ENCODE peak calls at places on chromosomes 7 and 10, in six cellular contexts. H is HepG2, K is K562, E is GM12891, D is GM12878, V is H1. G is an unnamed sample.

GRCh38 chr7:4202954-4203353 is 479.1 kb upstream of the FOXK1 start:
- DNase-seq in H (no peak), K (no peak), E (no peak), D (no peak), V (no peak), G (no peak)

GRCh38 chr10:71748671-71749191 is 24.6 kb downstream of the VSIR start:
- DNase-seq in H (no peak), K (peak; percentile 55), E (peak; percentile 72), D (peak; percentile 58), V (no peak), G (peak; percentile 64)

GRCh38 chr7:23712368-23713284 is 2.6 kb downstream of the STK31 start:
- DNase-seq in H (peak; percentile 51), K (peak; percentile 62), E (peak; percentile 15), D (peak; percentile 3), V (no peak), G (no peak)

GRCh38 chr7:29005829-29006228 is 47.7 kb upstream of the TRIL start:
- DNase-seq in H (peak; percentile 15), K (no peak), E (no peak), D (no peak), V (no peak), G (no peak)

GRCh38 chr7:148622887-148623585 is 32.5 kb downstream of the C7orf33 start:
- DNase-seq in H (no peak), K (no peak), E (no peak), D (no peak), V (no peak), G (no peak)

GRCh38 chr10:118343549-118343948 is 1.4 kb upstream of the FAM204A start:
- DNase-seq in H (no peak), K (no peak), E (no peak), D (no peak), V (no peak), G (no peak)

GRCh38 chr10:16049050-16049449 is 188.7 kb upstream of the MINDY3 start:
- DNase-seq in H (no peak), K (peak; percentile 2), E (no peak), D (no peak), V (no peak), G (no peak)

GRCh38 chr10:75231672-75232581 is 3.8 kb downstream of the COMTD1 start:
- DNase-seq in H (no peak), K (peak; percentile 23), E (no peak), D (no peak), V (no peak), G (no peak)

GRCh38 chr10:109963439-109963838 is 40.1 kb upstream of the XPNPEP1 start:
- DNase-seq in H (no peak), K (no peak), E (no peak), D (no peak), V (no peak), G (no peak)

GRCh38 chr10:118484152-118484871 is 111.1 kb downstream of the PRLHR start:
- DNase-seq in H (no peak), K (peak; percentile 31), E (no peak), D (no peak), V (no peak), G (no peak)

GRCh38 chr7:25124485-25125136 is 449 bp downstream of the CYCS start:
- DNase-seq in H (no peak), K (peak; percentile 31), E (no peak), D (no peak), V (no peak), G (no peak)

GRCh38 chr7:95509199-95509598 is 23.5 kb downstream of the ASB4 start:
- DNase-seq in H (peak; percentile 25), K (peak; percentile 11), E (no peak), D (no peak), V (no peak), G (no peak)

DNA sequence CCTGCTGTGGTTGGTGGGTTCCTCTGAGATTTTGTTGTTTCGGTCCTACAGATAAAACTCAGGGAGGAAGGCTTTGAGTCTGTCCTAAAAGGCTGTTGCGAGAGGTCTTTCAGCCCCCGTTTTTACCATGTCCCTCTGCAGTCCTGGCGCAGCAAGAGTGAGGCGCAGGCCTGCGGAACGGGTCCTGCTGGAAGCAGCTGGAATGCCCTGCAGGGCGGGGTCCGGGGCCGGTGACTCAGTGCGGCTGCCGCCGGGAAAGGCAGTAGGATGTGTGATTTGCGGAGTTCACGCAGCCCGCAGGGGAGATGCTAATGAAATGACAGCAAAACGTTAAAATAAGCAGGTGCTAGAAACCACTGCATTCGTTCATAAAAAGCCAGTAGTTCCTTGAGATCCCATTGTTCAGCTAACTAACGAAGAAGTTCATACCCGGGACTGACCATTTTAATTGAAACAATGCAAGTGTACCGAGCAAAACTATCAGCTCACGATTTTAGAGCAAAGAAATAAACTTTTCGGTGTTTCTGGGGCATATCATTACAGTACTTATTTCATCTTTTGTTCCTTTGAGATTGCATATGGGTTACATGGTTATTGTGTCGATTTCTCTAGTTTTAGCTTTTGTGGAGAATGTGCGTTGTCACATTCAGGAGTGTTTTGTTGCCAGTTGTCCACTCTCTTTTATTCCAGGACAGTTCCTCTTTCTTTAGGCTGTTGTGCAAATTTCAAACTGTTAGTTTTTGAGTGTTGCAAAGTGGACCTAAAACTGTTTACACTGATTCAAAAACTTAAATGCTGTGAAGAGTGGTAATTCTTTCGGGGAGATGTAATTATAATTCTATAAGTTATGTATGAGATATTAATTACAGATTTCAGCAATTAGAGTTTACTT is 783 bp downstream of the ANLN start:
- DNase-seq in H (peak; percentile 73), K (peak; percentile 93), E (no peak), D (no peak), V (peak; percentile 31), G (no peak)
- TF ChIP-seq POLR2A in H (no peak), K (peak; percentile 25), E (no peak), D (no peak), V (no peak), G (no peak)

DNA sequence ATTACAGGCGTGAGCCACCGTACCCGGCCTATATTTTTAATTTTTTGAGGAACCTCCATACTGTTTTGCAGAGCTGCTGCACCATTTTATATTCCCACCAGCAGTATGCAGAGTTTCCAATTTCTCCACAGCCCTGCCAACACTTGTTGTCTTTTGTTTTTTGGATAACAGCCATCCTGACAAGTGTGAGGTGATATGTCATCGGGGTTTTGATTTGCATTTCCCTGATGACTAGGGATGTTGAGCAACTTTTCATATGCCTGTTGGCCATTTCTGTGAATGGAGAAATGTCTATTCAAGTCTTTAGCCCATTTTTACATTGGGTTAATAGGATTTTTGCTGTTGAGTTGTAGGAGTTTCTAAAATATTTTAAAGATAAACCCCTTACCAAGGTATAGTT is 22.2 kb downstream of the ENTPD7 start:
- DNase-seq in H (no peak), K (no peak), E (no peak), D (no peak), V (no peak), G (no peak)
- TF ChIP-seq TAF1 in H (no peak), K (no peak), E (no peak), D (no peak), V (no peak), G (no peak)

GRCh38 chr10:83886871-83887270 is 252.4 kb upstream of the GHITM start:
- DNase-seq in H (no peak), K (no peak), E (no peak), D (no peak), V (no peak), G (no peak)

GRCh38 chr10:83880252-83880791 is 259.0 kb upstream of the GHITM start:
- DNase-seq in H (no peak), K (no peak), E (no peak), D (no peak), V (no peak), G (no peak)

GRCh38 chr10:83881647-83882046 is 257.7 kb upstream of the GHITM start:
- DNase-seq in H (no peak), K (no peak), E (no peak), D (no peak), V (no peak), G (no peak)
- TF ChIP-seq POLR2AphosphoS5 in H (no peak), K (no peak), E (no peak), D (no peak), V (no peak), G (no peak)

DNA sequence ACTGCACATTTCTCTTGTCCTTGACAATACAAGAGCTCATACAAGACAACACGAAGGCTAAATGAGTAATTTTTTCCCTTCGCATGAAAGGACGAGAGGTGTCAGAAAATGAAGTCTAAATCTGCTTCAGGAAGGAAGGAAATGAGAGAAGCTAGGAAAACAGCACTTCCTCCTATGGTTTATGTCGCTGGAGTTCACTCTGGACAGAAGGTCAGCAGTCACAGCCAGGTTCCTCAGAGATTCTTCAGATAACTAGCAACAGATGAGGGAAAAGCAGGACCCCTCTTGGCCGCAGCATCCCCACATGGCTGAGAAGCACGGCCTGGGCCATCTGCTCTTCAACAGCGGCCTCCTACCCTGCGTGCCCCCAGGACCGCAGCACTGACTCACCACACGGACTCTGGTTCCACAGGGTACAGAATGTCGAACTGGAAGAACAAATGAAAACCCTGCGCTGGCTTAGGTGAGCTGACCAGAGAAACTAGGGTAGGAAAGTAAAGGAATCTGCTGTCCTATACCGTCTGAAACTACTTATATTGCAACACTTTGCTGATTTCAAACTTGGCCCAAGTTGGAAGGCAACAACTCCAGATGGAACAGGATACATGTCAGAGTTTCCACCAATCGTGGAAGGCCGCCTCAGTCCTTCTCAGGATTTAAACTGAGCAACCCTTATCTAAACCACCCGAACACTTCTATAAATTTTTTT is 26.3 kb downstream of the DNMBP start:
- DNase-seq in H (peak; percentile 38), K (peak; percentile 47), E (no peak), D (peak; percentile 48), V (no peak), G (no peak)
- TF ChIP-seq POLR2A in H (no peak), K (no peak), E (peak; percentile 43), D (peak; percentile 25), V (no peak), G (no peak)

GRCh38 chr7:99194301-99194700 is 13.6 kb downstream of the KPNA7 start:
- DNase-seq in H (no peak), K (no peak), E (no peak), D (no peak), V (no peak), G (no peak)

GRCh38 chr7:99195867-99196266 is 12.0 kb downstream of the KPNA7 start:
- DNase-seq in H (no peak), K (no peak), E (no peak), D (no peak), V (no peak), G (no peak)

GRCh38 chr7:99196536-99197288 is 11.2 kb downstream of the KPNA7 start:
- DNase-seq in H (no peak), K (no peak), E (no peak), D (no peak), V (no peak), G (no peak)

GRCh38 chr7:99191869-99192596 is 15.9 kb downstream of the KPNA7 start:
- DNase-seq in H (no peak), K (no peak), E (no peak), D (no peak), V (no peak), G (no peak)

DNA sequence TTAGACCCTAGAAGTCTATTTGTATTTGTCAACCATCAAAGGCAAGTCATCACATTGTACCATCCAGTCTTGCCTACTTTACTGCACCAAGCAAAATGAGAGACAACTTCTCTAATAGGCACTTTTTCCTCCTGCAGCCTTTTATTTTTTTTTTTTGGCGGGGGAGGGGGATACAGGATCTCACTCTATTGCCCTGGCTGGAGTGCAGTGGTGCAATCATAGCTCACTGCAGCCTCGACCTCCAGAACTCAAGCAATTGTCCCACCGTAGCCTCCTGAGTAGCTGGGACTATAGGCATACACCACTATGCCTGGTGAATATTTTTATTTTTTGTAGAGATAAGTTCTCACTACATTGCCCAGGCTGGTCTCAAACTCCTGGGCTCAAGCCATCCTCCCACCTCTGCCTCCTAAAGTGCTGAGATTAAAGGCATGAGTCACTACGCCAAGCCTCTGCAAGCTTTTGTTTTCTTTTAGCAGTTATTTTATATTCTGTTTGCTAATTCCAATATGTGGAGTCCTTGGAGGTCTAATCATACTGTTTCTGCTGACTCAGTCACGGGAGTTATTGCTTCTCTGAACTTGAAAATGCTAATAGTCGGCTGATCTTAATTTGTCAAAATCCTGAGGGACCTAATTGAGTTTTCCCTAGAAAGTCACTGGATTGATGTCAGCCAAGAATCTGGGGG is 14.2 kb downstream of the KPNA7 start:
- DNase-seq in H (no peak), K (no peak), E (no peak), D (no peak), V (no peak), G (no peak)
- TF ChIP-seq TAF1 in H (no peak), K (no peak), E (no peak), D (no peak), V (no peak), G (no peak)

G was measured in GM12892.